ENCODE peak calls at places on chromosome 12, in ten cellular contexts. L is upper lobe of right lung, U is body of pancreas, M is PC-9, S is lung, K is lower lobe of right lung, J is prostate gland, E is cardiac fibroblast, H is adrenal gland, O is A549. D is an unnamed sample.

GRCh38 chr12:79769189-79769859 is 78.6 kb upstream of the PAWR start:
- DNase-seq in L (no peak), U (no peak), M (no peak), S (no peak), K (no peak), J (no peak), E (no peak), H (no peak), O (no peak), D (no peak)

GRCh38 chr12:101783150-101783549 is 43.9 kb upstream of the SYCP3 start:
- DNase-seq in L (no peak), U (no peak), M (no peak), S (no peak), K (no peak), J (peak; percentile 69), E (peak; percentile 26), H (no peak), O (no peak), D (no peak)

GRCh38 chr12:32171211-32171610 is 64.6 kb downstream of the BICD1 start:
- DNase-seq in L (no peak), U (no peak), M (no peak), S (no peak), K (no peak), J (no peak), E (no peak), H (no peak), O (no peak), D (no peak)

GRCh38 chr12:68538722-68539614 is 71.7 kb upstream of the RAP1B start:
- DNase-seq in L (no peak), U (peak; percentile 46), M (no peak), S (peak; percentile 65), K (peak; percentile 66), J (no peak), E (peak; percentile 67), H (peak; percentile 33), O (no peak), D (no peak)

GRCh38 chr12:113472191-113473190 is 820 bp upstream of the LHX5 start:
- DNase-seq in L (no peak), U (no peak), M (no peak), S (no peak), K (no peak), J (no peak), E (no peak), H (no peak), O (no peak), D (no peak)

GRCh38 chr12:67067453-67068203 is 201.5 kb upstream of the CAND1 start:
- DNase-seq in L (no peak), U (no peak), M (peak; percentile 5), S (no peak), K (no peak), J (no peak), E (no peak), H (no peak), O (no peak), D (no peak)

GRCh38 chr12:130041983-130042812 is 120.1 kb upstream of the FZD10 start:
- DNase-seq in L (peak; percentile 75), U (peak; percentile 23), M (no peak), S (peak; percentile 42), K (peak; percentile 64), J (peak; percentile 59), E (no peak), H (peak; percentile 67), O (peak; percentile 22), D (no peak)

GRCh38 chr12:68807576-68808387 is at the start of gene MDM2:
- DNase-seq in L (peak; percentile 99), U (peak; percentile 96), M (peak; percentile 97), S (peak; percentile 97), K (peak; percentile 98), J (peak; percentile 93), E (peak; percentile 92), H (peak; percentile 96), O (peak; percentile 96), D (peak; percentile 94)

GRCh38 chr12:73547421-73547820 is 990.2 kb upstream of the ATXN7L3B start:
- DNase-seq in L (no peak), U (no peak), M (no peak), S (no peak), K (no peak), J (no peak), E (no peak), H (no peak), O (no peak), D (no peak)

GRCh38 chr12:62632521-62632920 is 165.9 kb downstream of the MON2 start:
- DNase-seq in L (peak; percentile 70), U (peak; percentile 20), M (peak; percentile 5), S (peak; percentile 33), K (peak; percentile 57), J (peak; percentile 22), E (peak; percentile 32), H (peak; percentile 48), O (no peak), D (no peak)

GRCh38 chr12:32661706-32662105 is 17.4 kb upstream of the DNM1L start:
- DNase-seq in L (no peak), U (no peak), M (no peak), S (no peak), K (no peak), J (no peak), E (no peak), H (no peak), O (no peak), D (no peak)

GRCh38 chr12:124898200-124898950 is 16.1 kb downstream of the UBC start:
- DNase-seq in L (peak; percentile 74), U (peak; percentile 62), M (peak; percentile 69), S (no peak), K (peak; percentile 71), J (peak; percentile 40), E (no peak), H (peak; percentile 79), O (peak; percentile 90), D (no peak)

GRCh38 chr12:14896477-14897184 is 11.0 kb upstream of the MGP start:
- DNase-seq in L (no peak), U (no peak), M (no peak), S (no peak), K (no peak), J (no peak), E (peak; percentile 70), H (no peak), O (no peak), D (no peak)

GRCh38 chr12:124555168-124555928 is 12.1 kb downstream of the NCOR2 start:
- DNase-seq in L (no peak), U (no peak), M (no peak), S (no peak), K (no peak), J (no peak), E (no peak), H (no peak), O (no peak), D (no peak)

GRCh38 chr12:51246254-51246853 is 7.7 kb downstream of the DAZAP2 start:
- DNase-seq in L (no peak), U (peak; percentile 58), M (no peak), S (peak; percentile 43), K (no peak), J (no peak), E (peak; percentile 61), H (peak; percentile 54), O (no peak), D (no peak)
- H3K4me3 ChIP-seq in L (no peak overlapping the region), U (no peak overlapping the region), M (no peak overlapping the region), S (no peak overlapping the region), K (no peak overlapping the region), J (no peak overlapping the region), E (no peak overlapping the region), H (no peak overlapping the region), O (no peak overlapping the region), D (no peak overlapping the region)

DNA sequence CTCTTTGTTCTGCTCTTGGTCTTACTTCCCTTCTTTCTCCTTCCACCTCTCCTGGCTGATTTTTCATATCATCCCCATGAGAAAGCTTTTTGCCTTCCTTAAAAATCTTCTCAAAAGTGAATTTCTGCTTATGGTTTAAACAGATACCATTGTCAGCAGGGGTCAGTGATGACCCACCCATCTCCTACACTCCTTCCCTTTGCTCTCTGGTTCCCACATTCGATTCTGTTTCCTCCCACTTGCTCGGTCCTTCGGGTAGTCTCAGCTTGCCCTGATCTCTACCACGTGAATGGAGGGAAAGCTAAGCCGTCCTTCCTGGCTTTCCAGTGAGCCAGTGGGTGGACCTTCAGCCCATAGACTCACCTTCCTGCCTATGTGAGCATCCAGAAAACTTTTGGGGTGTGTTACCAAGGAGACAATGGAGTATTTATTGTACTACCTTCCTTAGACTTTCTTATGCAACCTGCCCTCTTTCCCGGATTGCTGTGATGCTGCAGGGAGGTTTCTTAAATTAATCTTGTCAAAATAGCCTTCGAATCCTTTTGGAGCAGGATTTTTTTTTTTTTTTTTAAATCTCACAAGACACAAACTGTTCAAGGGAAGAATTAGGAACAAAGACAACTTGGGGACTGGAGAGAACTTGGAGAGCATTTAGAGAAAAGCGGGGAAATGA is 306.3 kb downstream of the CACNA1C start:
- DNase-seq in L (no peak), U (no peak), M (no peak), S (no peak), K (no peak), J (no peak), E (no peak), H (no peak), O (no peak), D (no peak)
- TF ChIP-seq CTCF in L (no peak), U (no peak), M (no peak), S (no peak), K (no peak), J (no peak), E (no peak), H (no peak), O (no peak), D (peak; percentile 5)

DNA sequence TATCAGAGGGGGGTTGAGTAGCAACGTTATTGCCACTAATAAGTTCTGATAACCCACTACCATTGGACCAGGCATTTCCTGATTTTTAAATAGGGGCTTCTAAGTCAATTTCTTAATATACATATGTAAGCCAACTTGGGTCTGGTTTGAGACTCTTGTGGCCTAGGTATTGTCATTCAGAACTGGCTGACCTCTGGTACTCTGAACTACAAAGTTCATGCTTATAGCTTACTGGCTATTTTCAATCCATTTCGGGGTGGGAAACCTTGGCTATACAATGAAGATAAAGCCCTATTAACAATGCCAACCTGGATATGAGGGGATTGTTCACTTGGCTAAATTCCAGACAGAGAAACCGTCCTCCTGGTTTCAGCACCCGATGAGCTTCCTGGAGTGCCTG is 8.7 kb downstream of the DYNLL1 start:
- DNase-seq in L (no peak), U (no peak), M (no peak), S (no peak), K (no peak), J (no peak), E (no peak), H (no peak), O (no peak), D (no peak)
- H3K4me3 ChIP-seq in L (no peak overlapping the region), U (no peak overlapping the region), M (no peak overlapping the region), S (no peak overlapping the region), K (no peak overlapping the region), J (no peak overlapping the region), E (no peak overlapping the region), H (no peak overlapping the region), O (no peak overlapping the region), D (no peak overlapping the region)

DNA sequence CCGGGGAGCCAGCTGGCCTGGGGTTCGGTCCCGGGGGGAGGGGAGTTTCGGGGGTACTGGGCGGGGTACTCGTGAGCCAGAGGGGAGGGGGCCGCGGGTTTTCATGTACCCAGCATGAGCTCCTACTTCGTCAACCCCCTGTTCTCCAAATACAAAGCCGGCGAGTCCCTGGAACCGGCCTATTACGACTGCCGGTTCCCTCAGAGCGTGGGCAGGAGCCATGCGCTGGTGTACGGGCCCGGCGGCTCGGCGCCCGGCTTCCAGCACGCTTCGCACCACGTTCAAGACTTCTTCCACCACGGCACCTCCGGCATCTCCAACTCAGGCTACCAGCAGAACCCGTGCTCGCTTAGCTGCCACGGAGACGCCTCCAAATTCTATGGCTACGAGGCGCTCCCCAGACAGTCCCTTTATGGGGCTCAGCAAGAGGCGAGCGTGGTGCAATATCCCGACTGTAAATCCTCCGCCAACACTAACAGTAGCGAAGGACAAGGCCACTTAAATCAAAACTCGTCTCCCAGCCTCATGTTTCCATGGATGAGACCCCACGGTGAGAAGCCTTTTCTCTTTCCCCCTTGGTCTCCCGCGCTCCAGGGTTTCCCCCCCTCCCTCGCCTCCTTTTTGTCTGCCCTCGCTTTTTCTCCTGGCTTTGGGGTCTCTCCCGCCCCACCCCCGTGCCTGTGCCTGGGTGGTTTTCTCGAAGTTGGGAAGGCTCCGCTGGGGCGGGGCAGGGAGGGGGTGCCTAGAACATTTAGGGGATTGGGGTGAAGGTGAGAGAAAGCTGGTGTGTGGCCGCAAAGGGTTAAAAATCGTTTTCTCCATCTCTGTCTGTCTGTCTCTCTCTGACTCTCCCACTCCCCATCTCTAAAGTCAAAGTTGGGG is 627 bp downstream of the HOXC8 start:
- DNase-seq in L (no peak), U (no peak), M (no peak), S (no peak), K (no peak), J (no peak), E (no peak), H (peak; percentile 42), O (no peak), D (no peak)
- TF ChIP-seq CTCF in L (no peak), U (no peak), M (no peak), S (no peak), K (no peak), J (no peak), E (no peak), H (no peak), O (no peak), D (no peak)